ENCODE peak calls at places on chromosomes 6 and 20, in eight cellular contexts. One of them, this sample, is unnamed.

GRCh38 chr20:18739785-18740184 is 73.8 kb upstream of the SCP2D1 start:
- DNase-seq in HFFc6: peak; percentile 70
- DNase-seq in choroid plexus epithelial cell: peak; percentile 89
- DNase-seq in lower lobe of right lung: no peak
- DNase-seq in mucosa of descending colon: no peak
- DNase-seq in WTC11: no peak
- DNase-seq in cardiac muscle cell: peak; percentile 88
- DNase-seq in PC-3: no peak
- DNase-seq in this sample: no peak

GRCh38 chr6:18242062-18242851 is 22.1 kb downstream of the DEK start:
- DNase-seq in lower lobe of right lung: no peak
- DNase-seq in HFFc6: peak; percentile 91
- DNase-seq in PC-3: peak; percentile 88
- DNase-seq in mucosa of descending colon: peak; percentile 16
- DNase-seq in WTC11: no peak
- DNase-seq in choroid plexus epithelial cell: peak; percentile 91
- DNase-seq in cardiac muscle cell: peak; percentile 81
- DNase-seq in this sample: peak; percentile 88

GRCh38 chr20:61295249-61295648 is 43.2 kb downstream of the CDH4 start:
- DNase-seq in HFFc6: no peak
- DNase-seq in lower lobe of right lung: no peak
- DNase-seq in choroid plexus epithelial cell: peak; percentile 23
- DNase-seq in PC-3: no peak
- DNase-seq in mucosa of descending colon: no peak
- DNase-seq in WTC11: no peak
- DNase-seq in cardiac muscle cell: peak; percentile 8
- DNase-seq in this sample: no peak

GRCh38 chr20:34538671-34539123 is 19.8 kb upstream of the MAP1LC3A start:
- DNase-seq in cardiac muscle cell: peak; percentile 76
- DNase-seq in mucosa of descending colon: peak; percentile 71
- DNase-seq in WTC11: peak; percentile 72
- DNase-seq in choroid plexus epithelial cell: peak; percentile 73
- DNase-seq in PC-3: peak; percentile 64
- DNase-seq in HFFc6: peak; percentile 36
- DNase-seq in lower lobe of right lung: peak; percentile 69
- DNase-seq in this sample: peak; percentile 62

GRCh38 chr6:168147205-168147738 is 68.3 kb upstream of the FRMD1 start:
- DNase-seq in choroid plexus epithelial cell: no peak
- DNase-seq in WTC11: no peak
- DNase-seq in PC-3: no peak
- DNase-seq in lower lobe of right lung: no peak
- DNase-seq in mucosa of descending colon: peak; percentile 14
- DNase-seq in HFFc6: no peak
- DNase-seq in cardiac muscle cell: no peak
- DNase-seq in this sample: no peak

GRCh38 chr20:16083639-16084280 is 489.5 kb downstream of the KIF16B start:
- DNase-seq in mucosa of descending colon: no peak
- DNase-seq in HFFc6: no peak
- DNase-seq in WTC11: no peak
- DNase-seq in lower lobe of right lung: no peak
- DNase-seq in PC-3: no peak
- DNase-seq in cardiac muscle cell: no peak
- DNase-seq in choroid plexus epithelial cell: no peak
- DNase-seq in this sample: no peak

GRCh38 chr20:44069203-44069931 is 117.6 kb downstream of the JPH2 start:
- DNase-seq in HFFc6: no peak
- DNase-seq in choroid plexus epithelial cell: no peak
- DNase-seq in mucosa of descending colon: no peak
- DNase-seq in PC-3: no peak
- DNase-seq in lower lobe of right lung: no peak
- DNase-seq in WTC11: no peak
- DNase-seq in cardiac muscle cell: peak; percentile 34
- DNase-seq in this sample: no peak

GRCh38 chr6:138597336-138597735 is 98.0 kb upstream of the NHSL1 start:
- DNase-seq in lower lobe of right lung: no peak
- DNase-seq in cardiac muscle cell: peak; percentile 33
- DNase-seq in choroid plexus epithelial cell: no peak
- DNase-seq in WTC11: no peak
- DNase-seq in PC-3: no peak
- DNase-seq in HFFc6: no peak
- DNase-seq in mucosa of descending colon: no peak
- DNase-seq in this sample: no peak

GRCh38 chr6:7998103-7998725 is 66.0 kb downstream of the BLOC1S5 start:
- DNase-seq in PC-3: peak; percentile 47
- DNase-seq in cardiac muscle cell: peak; percentile 91
- DNase-seq in choroid plexus epithelial cell: peak; percentile 76
- DNase-seq in mucosa of descending colon: no peak
- DNase-seq in HFFc6: peak; percentile 78
- DNase-seq in WTC11: no peak
- DNase-seq in lower lobe of right lung: no peak
- DNase-seq in this sample: peak; percentile 77

GRCh38 chr20:57716202-57716601 is 6.4 kb upstream of the PMEPA1 start:
- DNase-seq in HFFc6: peak; percentile 81
- DNase-seq in PC-3: peak; percentile 68
- DNase-seq in mucosa of descending colon: no peak
- DNase-seq in cardiac muscle cell: peak; percentile 20
- DNase-seq in lower lobe of right lung: no peak
- DNase-seq in choroid plexus epithelial cell: peak; percentile 67
- DNase-seq in WTC11: no peak
- DNase-seq in this sample: peak; percentile 41

GRCh38 chr6:110033749-110034636 is 55.9 kb downstream of the GPR6 start:
- DNase-seq in lower lobe of right lung: no peak
- DNase-seq in mucosa of descending colon: no peak
- DNase-seq in choroid plexus epithelial cell: no peak
- DNase-seq in cardiac muscle cell: no peak
- DNase-seq in WTC11: no peak
- DNase-seq in HFFc6: no peak
- DNase-seq in PC-3: no peak
- DNase-seq in this sample: no peak

GRCh38 chr6:119116712-119117281 is 38.3 kb upstream of the FAM184A start:
- DNase-seq in PC-3: no peak
- DNase-seq in choroid plexus epithelial cell: no peak
- DNase-seq in mucosa of descending colon: no peak
- DNase-seq in HFFc6: no peak
- DNase-seq in cardiac muscle cell: no peak
- DNase-seq in lower lobe of right lung: no peak
- DNase-seq in WTC11: peak; percentile 35
- DNase-seq in this sample: no peak

GRCh38 chr6:7201732-7202541 is 94.2 kb downstream of the RREB1 start:
- DNase-seq in choroid plexus epithelial cell: no peak
- DNase-seq in HFFc6: no peak
- DNase-seq in WTC11: no peak
- DNase-seq in lower lobe of right lung: peak; percentile 90
- DNase-seq in mucosa of descending colon: peak; percentile 58
- DNase-seq in PC-3: no peak
- DNase-seq in cardiac muscle cell: no peak
- DNase-seq in this sample: no peak

GRCh38 chr20:53880108-53880641 is 190.2 kb downstream of the BCAS1 start:
- DNase-seq in choroid plexus epithelial cell: no peak
- DNase-seq in PC-3: no peak
- DNase-seq in cardiac muscle cell: no peak
- DNase-seq in lower lobe of right lung: no peak
- DNase-seq in mucosa of descending colon: no peak
- DNase-seq in WTC11: no peak
- DNase-seq in HFFc6: no peak
- DNase-seq in this sample: no peak

GRCh38 chr6:83114164-83114563 is 46.7 kb downstream of the DOP1A start:
- DNase-seq in PC-3: no peak
- DNase-seq in WTC11: no peak
- DNase-seq in HFFc6: peak; percentile 28
- DNase-seq in choroid plexus epithelial cell: peak; percentile 48
- DNase-seq in cardiac muscle cell: peak; percentile 16
- DNase-seq in lower lobe of right lung: no peak
- DNase-seq in mucosa of descending colon: no peak
- DNase-seq in this sample: peak; percentile 43

GRCh38 chr6:132131777-132132176 is 180.6 kb upstream of the CCN2 start:
- DNase-seq in HFFc6: peak; percentile 97
- DNase-seq in PC-3: peak; percentile 90
- DNase-seq in WTC11: no peak
- DNase-seq in choroid plexus epithelial cell: peak; percentile 98
- DNase-seq in lower lobe of right lung: no peak
- DNase-seq in mucosa of descending colon: no peak
- DNase-seq in cardiac muscle cell: peak; percentile 98
- DNase-seq in this sample: peak; percentile 63

GRCh38 chr6:53673138-53673801 is 7.7 kb upstream of the KLHL31 start:
- DNase-seq in PC-3: peak; percentile 98
- DNase-seq in WTC11: no peak
- DNase-seq in lower lobe of right lung: no peak
- DNase-seq in mucosa of descending colon: no peak
- DNase-seq in cardiac muscle cell: peak; percentile 80
- DNase-seq in choroid plexus epithelial cell: peak; percentile 90
- DNase-seq in HFFc6: peak; percentile 45
- DNase-seq in this sample: peak; percentile 86

GRCh38 chr20:18702736-18703135 is 110.8 kb upstream of the SCP2D1 start:
- DNase-seq in mucosa of descending colon: no peak
- DNase-seq in WTC11: no peak
- DNase-seq in choroid plexus epithelial cell: peak; percentile 55
- DNase-seq in HFFc6: no peak
- DNase-seq in lower lobe of right lung: no peak
- DNase-seq in PC-3: no peak
- DNase-seq in cardiac muscle cell: no peak
- DNase-seq in this sample: no peak

GRCh38 chr20:10671221-10671849 is 2.5 kb downstream of the JAG1 start:
- DNase-seq in PC-3: peak; percentile 95
- DNase-seq in choroid plexus epithelial cell: peak; percentile 95
- DNase-seq in WTC11: peak; percentile 72
- DNase-seq in mucosa of descending colon: peak; percentile 82
- DNase-seq in lower lobe of right lung: peak; percentile 86
- DNase-seq in HFFc6: peak; percentile 94
- DNase-seq in cardiac muscle cell: peak; percentile 95
- DNase-seq in this sample: peak; percentile 98

DNA sequence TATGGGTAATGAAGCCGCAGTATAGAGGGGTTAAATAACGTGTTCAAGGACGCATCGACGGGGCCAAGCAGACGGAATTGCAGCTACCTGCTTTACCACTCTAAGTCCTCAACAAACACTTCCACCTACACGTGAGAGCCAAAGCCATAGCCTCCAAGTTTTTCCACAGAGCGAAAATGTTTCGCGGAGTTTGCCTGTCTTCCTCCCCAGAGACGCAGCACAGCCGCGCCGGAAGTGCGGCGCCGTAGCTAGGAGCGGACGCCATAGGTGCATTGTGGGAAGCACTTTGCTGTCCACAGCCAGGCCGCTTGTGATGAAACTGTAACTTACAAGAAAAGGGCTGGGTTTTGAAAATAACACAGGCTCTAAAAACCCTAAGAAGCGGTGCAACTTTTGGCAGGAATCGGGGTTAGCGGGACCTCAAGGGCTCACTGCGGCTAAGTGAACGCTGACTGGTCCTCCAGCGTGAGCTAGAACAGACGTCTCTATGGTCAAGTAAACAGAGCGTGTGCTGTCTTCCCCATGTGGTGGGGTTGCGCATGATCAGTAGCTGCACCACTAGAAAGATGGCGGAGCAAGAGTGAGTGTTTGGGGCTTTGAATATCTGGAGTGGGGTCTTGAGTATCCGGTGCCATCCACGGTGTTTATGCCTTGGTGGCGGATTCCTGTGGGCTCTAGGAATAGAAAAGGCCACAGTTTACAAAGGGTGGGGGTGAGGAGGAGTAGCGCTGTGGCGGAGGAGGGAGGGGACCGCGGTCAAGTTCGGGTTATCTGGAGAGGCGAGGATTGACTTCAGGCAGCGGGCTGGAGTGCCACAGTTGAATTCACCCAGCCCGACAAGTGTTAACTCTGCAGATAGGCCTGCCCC is at the start of gene RPL7L1:
- DNase-seq in lower lobe of right lung: peak; percentile 85
- DNase-seq in mucosa of descending colon: peak; percentile 83
- DNase-seq in HFFc6: peak; percentile 89
- DNase-seq in cardiac muscle cell: peak; percentile 89
- DNase-seq in choroid plexus epithelial cell: peak; percentile 92
- DNase-seq in PC-3: peak; percentile 85
- DNase-seq in WTC11: peak; percentile 70
- DNase-seq in this sample: peak; percentile 93
- TF ChIP-seq CTCF in lower lobe of right lung: no peak
- TF ChIP-seq CTCF in mucosa of descending colon: peak; percentile 10
- TF ChIP-seq CTCF in HFFc6: no peak
- TF ChIP-seq CTCF in cardiac muscle cell: no peak
- TF ChIP-seq CTCF in choroid plexus epithelial cell: no peak
- TF ChIP-seq CTCF in PC-3: no peak
- TF ChIP-seq CTCF in WTC11: no peak
- TF ChIP-seq CTCF in this sample: no peak

GRCh38 chr20:1392693-1393506 is at the start of gene FKBP1A:
- DNase-seq in cardiac muscle cell: peak; percentile 94
- DNase-seq in lower lobe of right lung: peak; percentile 95
- DNase-seq in PC-3: peak; percentile 99
- DNase-seq in choroid plexus epithelial cell: peak; percentile 89
- DNase-seq in mucosa of descending colon: peak; percentile 96
- DNase-seq in WTC11: peak; percentile 74
- DNase-seq in HFFc6: peak; percentile 80
- DNase-seq in this sample: peak; percentile 90
- TF ChIP-seq CTCF in cardiac muscle cell: no peak
- TF ChIP-seq CTCF in lower lobe of right lung: peak; percentile 41
- TF ChIP-seq CTCF in PC-3: no peak
- TF ChIP-seq CTCF in choroid plexus epithelial cell: no peak
- TF ChIP-seq CTCF in mucosa of descending colon: peak; percentile 13
- TF ChIP-seq CTCF in WTC11: no peak
- TF ChIP-seq CTCF in HFFc6: peak; percentile 61
- TF ChIP-seq CTCF in this sample: no peak

GRCh38 chr6:142913511-142914047 is 31.4 kb downstream of the HIVEP2 start:
- DNase-seq in WTC11: no peak
- DNase-seq in lower lobe of right lung: no peak
- DNase-seq in PC-3: no peak
- DNase-seq in cardiac muscle cell: no peak
- DNase-seq in mucosa of descending colon: peak; percentile 41
- DNase-seq in choroid plexus epithelial cell: no peak
- DNase-seq in HFFc6: no peak
- DNase-seq in this sample: no peak
- TF ChIP-seq CTCF in WTC11: no peak
- TF ChIP-seq CTCF in lower lobe of right lung: no peak
- TF ChIP-seq CTCF in PC-3: no peak
- TF ChIP-seq CTCF in cardiac muscle cell: no peak
- TF ChIP-seq CTCF in mucosa of descending colon: no peak
- TF ChIP-seq CTCF in choroid plexus epithelial cell: no peak
- TF ChIP-seq CTCF in HFFc6: no peak
- TF ChIP-seq CTCF in this sample: no peak

GRCh38 chr6:105138141-105138540 is 41.7 kb downstream of the POPDC3 start:
- DNase-seq in choroid plexus epithelial cell: no peak
- DNase-seq in PC-3: no peak
- DNase-seq in cardiac muscle cell: no peak
- DNase-seq in lower lobe of right lung: no peak
- DNase-seq in HFFc6: no peak
- DNase-seq in mucosa of descending colon: no peak
- DNase-seq in WTC11: no peak
- DNase-seq in this sample: no peak

GRCh38 chr6:105135907-105136432 is 43.8 kb downstream of the POPDC3 start:
- DNase-seq in HFFc6: no peak
- DNase-seq in PC-3: no peak
- DNase-seq in mucosa of descending colon: peak; percentile 17
- DNase-seq in choroid plexus epithelial cell: peak; percentile 40
- DNase-seq in WTC11: no peak
- DNase-seq in cardiac muscle cell: peak; percentile 35
- DNase-seq in lower lobe of right lung: no peak
- DNase-seq in this sample: peak; percentile 12

GRCh38 chr6:105137388-105137787 is 42.4 kb downstream of the POPDC3 start:
- DNase-seq in PC-3: no peak
- DNase-seq in mucosa of descending colon: peak; percentile 32
- DNase-seq in lower lobe of right lung: no peak
- DNase-seq in WTC11: no peak
- DNase-seq in choroid plexus epithelial cell: peak; percentile 10
- DNase-seq in HFFc6: no peak
- DNase-seq in cardiac muscle cell: peak; percentile 30
- DNase-seq in this sample: no peak

GRCh38 chr6:105136433-105137350 is 43.1 kb downstream of the POPDC3 start:
- DNase-seq in cardiac muscle cell: peak; percentile 71
- DNase-seq in choroid plexus epithelial cell: peak; percentile 56
- DNase-seq in PC-3: no peak
- DNase-seq in lower lobe of right lung: peak; percentile 61
- DNase-seq in WTC11: peak; percentile 70
- DNase-seq in mucosa of descending colon: peak; percentile 70
- DNase-seq in HFFc6: peak; percentile 31
- DNase-seq in this sample: peak; percentile 32

GRCh38 chr6:105135056-105135455 is 44.8 kb downstream of the POPDC3 start:
- DNase-seq in HFFc6: no peak
- DNase-seq in choroid plexus epithelial cell: peak; percentile 15
- DNase-seq in PC-3: peak; percentile 3
- DNase-seq in lower lobe of right lung: no peak
- DNase-seq in WTC11: no peak
- DNase-seq in mucosa of descending colon: no peak
- DNase-seq in cardiac muscle cell: peak; percentile 16
- DNase-seq in this sample: peak; percentile 21
- TF ChIP-seq CTCF in HFFc6: peak; percentile 65
- TF ChIP-seq CTCF in choroid plexus epithelial cell: peak; percentile 19
- TF ChIP-seq CTCF in PC-3: peak; percentile 20
- TF ChIP-seq CTCF in lower lobe of right lung: no peak
- TF ChIP-seq CTCF in WTC11: no peak
- TF ChIP-seq CTCF in mucosa of descending colon: no peak
- TF ChIP-seq CTCF in cardiac muscle cell: no peak
- TF ChIP-seq CTCF in this sample: peak; percentile 8